ENCODE peak calls at places on chromosomes 5 and 9, in eight cellular contexts. W is CD4-positive, alpha-beta T cell; F is stomach; Q is neural progenitor cell; A is CD4-positive, alpha-beta memory T cell; V is aorta; E is tibial artery; N is OCI-LY7. I is an unnamed sample. For H3K9me3, the result is how much of the 10 kb centered on the place peaks cover.

GRCh38 chr5:152686931-152687330 is 281.9 kb upstream of the NMUR2 start:
- DNase-seq in W (no peak), F (no peak), Q (peak), A (no peak), V (no peak), E (no peak), N (no peak), I (no peak)

GRCh38 chr9:28024616-28025147 is 451.4 kb upstream of the C9orf72 start:
- DNase-seq in W (no peak), F (no peak), Q (no peak), A (no peak), V (no peak), E (no peak), N (no peak), I (no peak)

GRCh38 chr9:97737429-97737828 is 40.3 kb upstream of the XPA start:
- DNase-seq in W (no peak), F (no peak), Q (peak), A (no peak), V (no peak), E (no peak), N (no peak), I (no peak)

GRCh38 chr5:104283158-104283557 is 720.6 kb upstream of the NUDT12 start:
- DNase-seq in W (no peak), F (no peak), Q (no peak), A (no peak), V (no peak), E (no peak), N (no peak), I (no peak)

GRCh38 chr5:71972777-71973473 is 134.3 kb upstream of the MAP1B start:
- DNase-seq in W (no peak), F (no peak), Q (no peak), A (no peak), V (no peak), E (no peak), N (no peak), I (no peak)

GRCh38 chr5:172235132-172235780 is 41.3 kb downstream of the EFCAB9 start:
- DNase-seq in W (no peak), F (no peak), Q (no peak), A (no peak), V (no peak), E (no peak), N (peak), I (no peak)

GRCh38 chr5:177025139-177025538 is 2.6 kb downstream of the ZNF346 start:
- DNase-seq in W (no peak), F (no peak), Q (no peak), A (no peak), V (no peak), E (no peak), N (no peak), I (no peak)

GRCh38 chr9:16618524-16618923 is 251.9 kb downstream of the BNC2 start:
- DNase-seq in W (no peak), F (no peak), Q (peak), A (no peak), V (no peak), E (no peak), N (no peak), I (no peak)

GRCh38 chr5:81856948-81857928 is 106.3 kb upstream of the SSBP2 start:
- DNase-seq in W (no peak), F (peak), Q (peak), A (no peak), V (peak), E (peak), N (peak), I (no peak)

GRCh38 chr5:159073030-159073429 is 26.7 kb downstream of the EBF1 start:
- DNase-seq in W (no peak), F (no peak), Q (no peak), A (no peak), V (no peak), E (no peak), N (no peak), I (no peak)

GRCh38 chr5:116378007-116378831 is 196.4 kb downstream of the SEMA6A start:
- DNase-seq in W (no peak), F (no peak), Q (no peak), A (no peak), V (no peak), E (no peak), N (no peak), I (no peak)

GRCh38 chr9:111598730-111599091 is 736 bp downstream of the PTGR1 start:
- DNase-seq in W (no peak), F (peak), Q (no peak), A (no peak), V (peak), E (peak), N (no peak), I (no peak)

GRCh38 chr9:132350861-132351315 is 3.9 kb downstream of the SETX start:
- DNase-seq in W (no peak), F (no peak), Q (no peak), A (peak), V (no peak), E (no peak), N (peak), I (no peak)

GRCh38 chr5:67404261-67405100 is 207.9 kb upstream of the CD180 start:
- DNase-seq in W (no peak), F (no peak), Q (no peak), A (no peak), V (no peak), E (no peak), N (no peak), I (no peak)

GRCh38 chr5:115844321-115844817 is 2.6 kb downstream of the AP3S1 start:
- DNase-seq in W (no peak), F (no peak), Q (no peak), A (no peak), V (no peak), E (no peak), N (peak), I (no peak)

GRCh38 chr5:149108651-149109280 is 32.5 kb upstream of the ABLIM3 start:
- DNase-seq in W (no peak), F (no peak), Q (no peak), A (no peak), V (no peak), E (no peak), N (no peak), I (no peak)

GRCh38 chr9:98706651-98707103 is 2.1 kb downstream of the GABBR2 start:
- DNase-seq in W (no peak), F (no peak), Q (no peak), A (no peak), V (no peak), E (no peak), N (no peak), I (no peak)

GRCh38 chr5:51632794-51633193 is 249.5 kb downstream of the ISL1 start:
- DNase-seq in W (no peak), F (peak), Q (no peak), A (no peak), V (no peak), E (no peak), N (no peak), I (no peak)

GRCh38 chr5:31531543-31531887 is 378 bp downstream of the DROSHA start:
- DNase-seq in W (no peak), F (peak), Q (peak), A (no peak), V (peak), E (no peak), N (peak), I (no peak)

GRCh38 chr9:128887914-128888350 is 6.0 kb downstream of the LRRC8A start:
- DNase-seq in W (no peak), F (no peak), Q (peak), A (no peak), V (no peak), E (no peak), N (no peak), I (no peak)

GRCh38 chr5:146902471-146902870 is 23.9 kb upstream of the PPP2R2B start:
- DNase-seq in W (no peak), F (no peak), Q (peak), A (no peak), V (no peak), E (no peak), N (no peak), I (no peak)

GRCh38 chr5:118614701-118615475 is 373.5 kb downstream of the DTWD2 start:
- DNase-seq in W (no peak), F (no peak), Q (no peak), A (no peak), V (no peak), E (no peak), N (no peak), I (no peak)

GRCh38 chr9:127557466-127557869 is 54.6 kb upstream of the STXBP1 start:
- DNase-seq in W (peak), F (no peak), Q (peak), A (no peak), V (no peak), E (no peak), N (peak), I (no peak)

GRCh38 chr5:177592010-177592834 is at the start of gene TMED9:
- DNase-seq in W (peak), F (peak), Q (peak), A (peak), V (peak), E (peak), N (peak), I (peak)

GRCh38 chr5:100694100-100694499 is 158.9 kb downstream of the FAM174A start:
- DNase-seq in W (no peak), F (no peak), Q (no peak), A (no peak), V (no peak), E (no peak), N (no peak), I (no peak)

GRCh38 chr9:107734231-107735014 is 244.9 kb upstream of the KLF4 start:
- DNase-seq in W (no peak), F (no peak), Q (no peak), A (no peak), V (peak), E (peak), N (no peak), I (no peak)

GRCh38 chr9:129275626-129276247 is 97.7 kb upstream of the IER5L start:
- DNase-seq in W (no peak), F (no peak), Q (no peak), A (no peak), V (peak), E (peak), N (no peak), I (no peak)

GRCh38 chr5:58088941-58089340 is 370.9 kb downstream of the PLK2 start:
- DNase-seq in W (no peak), F (no peak), Q (no peak), A (no peak), V (no peak), E (no peak), N (no peak), I (no peak)

GRCh38 chr9:110752766-110753165 is 84.2 kb downstream of the MUSK start:
- DNase-seq in W (no peak), F (no peak), Q (no peak), A (no peak), V (no peak), E (no peak), N (no peak), I (no peak)

GRCh38 chr5:123610665-123611406 is 98.9 kb downstream of the CSNK1G3 start:
- DNase-seq in W (no peak), F (no peak), Q (peak), A (peak), V (no peak), E (no peak), N (peak), I (no peak)

GRCh38 chr5:14069021-14069420 is 74.1 kb upstream of the TRIO start:
- DNase-seq in W (no peak), F (no peak), Q (no peak), A (no peak), V (no peak), E (no peak), N (no peak), I (no peak)

GRCh38 chr9:87099383-87099782 is 152.1 kb upstream of the GAS1 start:
- DNase-seq in W (no peak), F (no peak), Q (no peak), A (no peak), V (no peak), E (no peak), N (no peak), I (no peak)

GRCh38 chr9:87100001-87100400 is 152.7 kb upstream of the GAS1 start:
- DNase-seq in W (no peak), F (no peak), Q (no peak), A (no peak), V (no peak), E (no peak), N (no peak), I (no peak)

GRCh38 chr9:87095961-87096360 is 148.7 kb upstream of the GAS1 start:
- DNase-seq in W (no peak), F (no peak), Q (no peak), A (no peak), V (no peak), E (no peak), N (no peak), I (no peak)

GRCh38 chr9:87093777-87094176 is 146.5 kb upstream of the GAS1 start:
- DNase-seq in W (no peak), F (no peak), Q (no peak), A (no peak), V (no peak), E (no peak), N (no peak), I (no peak)

GRCh38 chr9:87097238-87097637 is 149.9 kb upstream of the GAS1 start:
- DNase-seq in W (no peak), F (no peak), Q (no peak), A (no peak), V (no peak), E (no peak), N (no peak), I (no peak)
- H3K9me3 ChIP-seq in W (under half), F (under half), Q (under half), A (under half), V (under half), E (under half), N (under half), I (under half)

GRCh38 chr9:135252980-135253304 is 165.5 kb downstream of the OLFM1 start:
- DNase-seq in W (no peak), F (peak), Q (peak), A (no peak), V (no peak), E (no peak), N (no peak), I (no peak)

GRCh38 chr9:135253305-135254004 is 166.0 kb downstream of the OLFM1 start:
- DNase-seq in W (no peak), F (no peak), Q (peak), A (no peak), V (peak), E (no peak), N (no peak), I (no peak)

GRCh38 chr9:135249711-135250110 is 162.2 kb downstream of the OLFM1 start:
- DNase-seq in W (no peak), F (no peak), Q (no peak), A (no peak), V (peak), E (no peak), N (no peak), I (no peak)

GRCh38 chr9:135251996-135252760 is 164.7 kb downstream of the OLFM1 start:
- DNase-seq in W (no peak), F (no peak), Q (no peak), A (no peak), V (peak), E (no peak), N (no peak), I (no peak)

DNA sequence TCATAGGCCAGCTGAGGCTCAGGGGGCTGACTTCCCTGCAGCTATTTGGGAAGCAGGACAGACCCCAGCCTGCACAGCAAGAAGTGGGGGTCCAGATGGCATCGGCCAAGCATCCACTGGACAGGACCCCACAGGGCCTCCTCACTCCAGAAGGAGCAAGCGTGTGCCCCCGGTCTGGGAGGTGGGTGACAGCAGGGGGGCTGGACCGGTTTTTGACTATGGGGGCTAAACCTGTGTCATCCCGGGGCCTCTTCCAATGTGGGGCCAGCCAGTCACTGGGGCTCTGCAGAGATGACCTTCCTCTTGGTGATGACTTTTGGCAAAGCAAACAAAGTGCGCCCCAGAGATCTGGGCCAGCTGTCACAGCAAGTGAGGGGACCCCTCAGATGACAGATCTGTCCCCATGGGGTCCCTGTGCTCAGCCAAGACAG is 163.9 kb downstream of the OLFM1 start:
- DNase-seq in W (no peak), F (no peak), Q (no peak), A (no peak), V (peak), E (no peak), N (no peak), I (no peak)
- H3K9me3 ChIP-seq in W (under half), F (under half), Q (under half), A (under half), V (under half), E (under half), N (under half), I (under half)

GRCh38 chr9:11088826-11089374 is 476.1 kb upstream of the PTPRD start:
- DNase-seq in W (no peak), F (no peak), Q (no peak), A (no peak), V (no peak), E (no peak), N (no peak), I (no peak)
- H3K9me3 ChIP-seq in W (under half), F (under half), Q (under half), A (under half), V (under half), E (under half), N (under half), I (under half)

GRCh38 chr5:180259260-180259611 is 32.6 kb downstream of the MAPK9 start:
- DNase-seq in W (no peak), F (no peak), Q (no peak), A (no peak), V (no peak), E (no peak), N (no peak), I (no peak)
- H3K9me3 ChIP-seq in W (half or more), F (half or more), Q (half or more), A (under half), V (under half), E (under half), N (half or more), I (under half)

DNA sequence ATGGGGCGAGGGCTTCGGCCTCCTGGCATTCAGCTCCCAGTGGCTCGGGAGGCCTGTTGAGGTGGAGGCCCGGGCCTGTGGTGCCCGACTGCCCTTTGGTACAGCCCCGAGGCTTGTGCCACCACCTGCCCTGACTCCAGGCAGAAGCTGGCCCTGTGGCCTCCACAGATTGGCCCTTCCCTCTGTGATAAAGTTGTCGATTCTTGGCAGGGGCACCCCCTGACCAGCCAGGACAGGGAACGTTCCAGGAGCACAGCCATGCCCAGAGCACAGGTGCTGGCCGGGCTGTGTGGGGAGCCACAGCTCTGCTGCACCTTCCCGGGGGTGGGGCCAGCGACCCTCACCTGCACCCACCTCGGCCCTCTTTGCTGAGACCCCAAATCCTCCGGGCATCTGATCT is 32.7 kb downstream of the SLC6A18 start:
- DNase-seq in W (no peak), F (peak), Q (no peak), A (no peak), V (no peak), E (no peak), N (no peak), I (no peak)
- H3K9me3 ChIP-seq in W (under half), F (under half), Q (under half), A (under half), V (under half), E (under half), N (under half), I (under half)

GRCh38 chr9:65409471-65409980 is 124.5 kb upstream of the FOXD4L5 start:
- DNase-seq in W (no peak), F (no peak), Q (no peak), A (no peak), V (no peak), E (no peak), N (no peak), I (no peak)

GRCh38 chr9:65410926-65411325 is 125.9 kb upstream of the FOXD4L5 start:
- DNase-seq in W (no peak), F (no peak), Q (no peak), A (no peak), V (no peak), E (no peak), N (no peak), I (no peak)

GRCh38 chr9:65411336-65411735 is 126.3 kb upstream of the FOXD4L5 start:
- DNase-seq in W (no peak), F (no peak), Q (no peak), A (no peak), V (no peak), E (no peak), N (no peak), I (no peak)

GRCh38 chr9:65411901-65412300 is 126.9 kb upstream of the FOXD4L5 start:
- DNase-seq in W (no peak), F (no peak), Q (no peak), A (no peak), V (no peak), E (no peak), N (no peak), I (no peak)
- H3K9me3 ChIP-seq in W (under half), F (under half), Q (under half), A (under half), V (under half), E (under half), N (under half), I (under half)

GRCh38 chr9:135762921-135763320 is 60.9 kb downstream of the KCNT1 start:
- DNase-seq in W (no peak), F (no peak), Q (no peak), A (no peak), V (no peak), E (no peak), N (no peak), I (no peak)
- H3K9me3 ChIP-seq in W (under half), F (under half), Q (under half), A (under half), V (under half), E (under half), N (under half), I (under half)

GRCh38 chr9:135226369-135227050 is 139.0 kb downstream of the OLFM1 start:
- DNase-seq in W (no peak), F (no peak), Q (no peak), A (no peak), V (peak), E (no peak), N (no peak), I (no peak)

GRCh38 chr9:135224921-135225541 is 137.6 kb downstream of the OLFM1 start:
- DNase-seq in W (no peak), F (no peak), Q (peak), A (no peak), V (peak), E (no peak), N (no peak), I (peak)

GRCh38 chr9:135224286-135224871 is 136.9 kb downstream of the OLFM1 start:
- DNase-seq in W (no peak), F (peak), Q (no peak), A (no peak), V (peak), E (no peak), N (no peak), I (peak)

GRCh38 chr9:135223831-135224230 is 136.4 kb downstream of the OLFM1 start:
- DNase-seq in W (no peak), F (no peak), Q (no peak), A (no peak), V (peak), E (no peak), N (no peak), I (no peak)

DNA sequence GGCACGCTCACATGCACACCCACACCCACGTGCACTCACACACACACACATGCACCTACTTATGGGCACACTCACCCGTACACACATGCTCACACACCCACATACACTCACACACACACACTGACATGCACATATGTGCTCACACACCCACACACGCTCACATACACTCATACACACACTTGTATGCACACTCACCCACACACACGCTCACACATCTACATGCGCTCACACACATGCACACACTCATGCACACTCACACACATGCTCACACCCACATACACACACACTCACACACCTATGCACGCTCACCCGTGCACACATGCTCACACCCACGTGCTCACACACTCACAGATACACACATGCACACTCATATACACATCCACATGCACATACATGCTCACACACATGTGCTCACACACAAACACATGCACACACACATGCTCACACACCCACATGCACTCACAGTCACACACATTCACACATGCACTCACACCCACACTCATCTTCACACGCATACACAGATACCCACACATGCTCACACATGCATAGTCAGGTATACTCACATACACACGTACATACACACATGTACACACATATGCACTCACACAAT is 138.3 kb downstream of the OLFM1 start:
- DNase-seq in W (no peak), F (no peak), Q (no peak), A (no peak), V (peak), E (no peak), N (no peak), I (no peak)
- H3K9me3 ChIP-seq in W (under half), F (under half), Q (under half), A (under half), V (under half), E (under half), N (under half), I (under half)

I was measured in T-helper 17 cell.